ENCODE peak calls at places on chromosomes 13 and 19, in nine cellular contexts. One of them, this sample, is unnamed.

GRCh38 chr19:48946789-48947542 is 7.7 kb upstream of the BAX start:
- DNase-seq in heart left ventricle: no peak
- DNase-seq in PC-3: no peak
- DNase-seq in transverse colon: no peak
- DNase-seq in IMR-90: no peak
- DNase-seq in RWPE1: no peak
- DNase-seq in K562: no peak
- DNase-seq in CD4-positive, alpha-beta memory T cell: no peak
- DNase-seq in tibial nerve: no peak
- DNase-seq in this sample: no peak

GRCh38 chr13:78714717-78715116 is 55.8 kb upstream of the OBI1 start:
- DNase-seq in IMR-90: no peak
- DNase-seq in transverse colon: no peak
- DNase-seq in CD4-positive, alpha-beta memory T cell: no peak
- DNase-seq in RWPE1: no peak
- DNase-seq in tibial nerve: no peak
- DNase-seq in PC-3: no peak
- DNase-seq in heart left ventricle: no peak
- DNase-seq in K562: no peak
- DNase-seq in this sample: no peak

GRCh38 chr13:90230311-90230710 is 1117.2 kb upstream of the MIR17HG start:
- DNase-seq in RWPE1: no peak
- DNase-seq in tibial nerve: no peak
- DNase-seq in CD4-positive, alpha-beta memory T cell: no peak
- DNase-seq in IMR-90: no peak
- DNase-seq in K562: no peak
- DNase-seq in PC-3: no peak
- DNase-seq in heart left ventricle: no peak
- DNase-seq in transverse colon: no peak
- DNase-seq in this sample: no peak

GRCh38 chr13:48873598-48873997 is 102.1 kb upstream of the FNDC3A start:
- DNase-seq in transverse colon: no peak
- DNase-seq in K562: no peak
- DNase-seq in CD4-positive, alpha-beta memory T cell: no peak
- DNase-seq in RWPE1: peak
- DNase-seq in heart left ventricle: no peak
- DNase-seq in tibial nerve: no peak
- DNase-seq in IMR-90: peak
- DNase-seq in PC-3: peak
- DNase-seq in this sample: peak

GRCh38 chr19:54670576-54671347 is 8.0 kb downstream of the LILRB4 start:
- DNase-seq in PC-3: no peak
- DNase-seq in transverse colon: no peak
- DNase-seq in IMR-90: no peak
- DNase-seq in heart left ventricle: no peak
- DNase-seq in K562: no peak
- DNase-seq in RWPE1: no peak
- DNase-seq in tibial nerve: no peak
- DNase-seq in CD4-positive, alpha-beta memory T cell: no peak
- DNase-seq in this sample: no peak

GRCh38 chr13:92661406-92661805 is 565.2 kb upstream of the GPC6 start:
- DNase-seq in K562: no peak
- DNase-seq in CD4-positive, alpha-beta memory T cell: no peak
- DNase-seq in heart left ventricle: no peak
- DNase-seq in PC-3: no peak
- DNase-seq in RWPE1: no peak
- DNase-seq in IMR-90: no peak
- DNase-seq in tibial nerve: no peak
- DNase-seq in transverse colon: no peak
- DNase-seq in this sample: no peak

GRCh38 chr13:113920173-113920572 is 53.7 kb downstream of the C13orf46 start:
- DNase-seq in heart left ventricle: no peak
- DNase-seq in transverse colon: no peak
- DNase-seq in IMR-90: no peak
- DNase-seq in PC-3: no peak
- DNase-seq in tibial nerve: no peak
- DNase-seq in K562: no peak
- DNase-seq in RWPE1: no peak
- DNase-seq in CD4-positive, alpha-beta memory T cell: no peak
- DNase-seq in this sample: no peak

GRCh38 chr13:47661076-47661475 is 340.0 kb downstream of the SUCLA2 start:
- DNase-seq in transverse colon: no peak
- DNase-seq in tibial nerve: no peak
- DNase-seq in K562: no peak
- DNase-seq in heart left ventricle: no peak
- DNase-seq in PC-3: peak
- DNase-seq in RWPE1: peak
- DNase-seq in CD4-positive, alpha-beta memory T cell: no peak
- DNase-seq in IMR-90: peak
- DNase-seq in this sample: no peak

GRCh38 chr13:76641056-76641455 is 245.1 kb downstream of the KCTD12 start:
- DNase-seq in K562: no peak
- DNase-seq in RWPE1: no peak
- DNase-seq in PC-3: no peak
- DNase-seq in tibial nerve: no peak
- DNase-seq in IMR-90: no peak
- DNase-seq in transverse colon: no peak
- DNase-seq in CD4-positive, alpha-beta memory T cell: no peak
- DNase-seq in heart left ventricle: no peak
- DNase-seq in this sample: no peak

GRCh38 chr13:110533771-110534670 is 27.5 kb downstream of the RAB20 start:
- DNase-seq in RWPE1: no peak
- DNase-seq in K562: no peak
- DNase-seq in IMR-90: no peak
- DNase-seq in CD4-positive, alpha-beta memory T cell: no peak
- DNase-seq in PC-3: no peak
- DNase-seq in tibial nerve: no peak
- DNase-seq in transverse colon: no peak
- DNase-seq in heart left ventricle: no peak
- DNase-seq in this sample: no peak

GRCh38 chr19:38015216-38015615 is 108.2 kb downstream of the SIPA1L3 start:
- DNase-seq in tibial nerve: no peak
- DNase-seq in CD4-positive, alpha-beta memory T cell: no peak
- DNase-seq in transverse colon: no peak
- DNase-seq in IMR-90: no peak
- DNase-seq in RWPE1: peak
- DNase-seq in K562: no peak
- DNase-seq in PC-3: peak
- DNase-seq in heart left ventricle: no peak
- DNase-seq in this sample: no peak

GRCh38 chr13:100633461-100633860 is 41.1 kb downstream of the TMTC4 start:
- DNase-seq in IMR-90: peak
- DNase-seq in CD4-positive, alpha-beta memory T cell: no peak
- DNase-seq in RWPE1: peak
- DNase-seq in tibial nerve: no peak
- DNase-seq in heart left ventricle: no peak
- DNase-seq in PC-3: peak
- DNase-seq in K562: no peak
- DNase-seq in transverse colon: no peak
- DNase-seq in this sample: no peak

GRCh38 chr13:114143806-114144605 is 11.6 kb upstream of the RASA3 start:
- DNase-seq in tibial nerve: no peak
- DNase-seq in heart left ventricle: no peak
- DNase-seq in RWPE1: no peak
- DNase-seq in transverse colon: peak
- DNase-seq in K562: peak
- DNase-seq in IMR-90: no peak
- DNase-seq in PC-3: no peak
- DNase-seq in CD4-positive, alpha-beta memory T cell: no peak
- DNase-seq in this sample: no peak

GRCh38 chr13:27797228-27797624 is 4.9 kb downstream of the GSX1 start:
- DNase-seq in K562: no peak
- DNase-seq in IMR-90: peak
- DNase-seq in CD4-positive, alpha-beta memory T cell: no peak
- DNase-seq in heart left ventricle: no peak
- DNase-seq in tibial nerve: no peak
- DNase-seq in transverse colon: no peak
- DNase-seq in RWPE1: peak
- DNase-seq in PC-3: peak
- DNase-seq in this sample: no peak

GRCh38 chr13:110910013-110910890 is 4.6 kb downstream of the ANKRD10 start:
- DNase-seq in RWPE1: no peak
- DNase-seq in tibial nerve: no peak
- DNase-seq in K562: no peak
- DNase-seq in PC-3: no peak
- DNase-seq in CD4-positive, alpha-beta memory T cell: no peak
- DNase-seq in heart left ventricle: no peak
- DNase-seq in IMR-90: no peak
- DNase-seq in transverse colon: peak
- DNase-seq in this sample: no peak

GRCh38 chr19:52336117-52336811 is at the start of gene ZNF610:
- DNase-seq in K562: no peak
- DNase-seq in heart left ventricle: peak
- DNase-seq in RWPE1: peak
- DNase-seq in transverse colon: peak
- DNase-seq in IMR-90: peak
- DNase-seq in CD4-positive, alpha-beta memory T cell: peak
- DNase-seq in PC-3: peak
- DNase-seq in tibial nerve: peak
- DNase-seq in this sample: peak

GRCh38 chr13:109672545-109672944 is 113.8 kb downstream of the IRS2 start:
- DNase-seq in IMR-90: peak
- DNase-seq in PC-3: no peak
- DNase-seq in transverse colon: no peak
- DNase-seq in tibial nerve: no peak
- DNase-seq in RWPE1: no peak
- DNase-seq in K562: no peak
- DNase-seq in CD4-positive, alpha-beta memory T cell: no peak
- DNase-seq in heart left ventricle: no peak
- DNase-seq in this sample: no peak

DNA sequence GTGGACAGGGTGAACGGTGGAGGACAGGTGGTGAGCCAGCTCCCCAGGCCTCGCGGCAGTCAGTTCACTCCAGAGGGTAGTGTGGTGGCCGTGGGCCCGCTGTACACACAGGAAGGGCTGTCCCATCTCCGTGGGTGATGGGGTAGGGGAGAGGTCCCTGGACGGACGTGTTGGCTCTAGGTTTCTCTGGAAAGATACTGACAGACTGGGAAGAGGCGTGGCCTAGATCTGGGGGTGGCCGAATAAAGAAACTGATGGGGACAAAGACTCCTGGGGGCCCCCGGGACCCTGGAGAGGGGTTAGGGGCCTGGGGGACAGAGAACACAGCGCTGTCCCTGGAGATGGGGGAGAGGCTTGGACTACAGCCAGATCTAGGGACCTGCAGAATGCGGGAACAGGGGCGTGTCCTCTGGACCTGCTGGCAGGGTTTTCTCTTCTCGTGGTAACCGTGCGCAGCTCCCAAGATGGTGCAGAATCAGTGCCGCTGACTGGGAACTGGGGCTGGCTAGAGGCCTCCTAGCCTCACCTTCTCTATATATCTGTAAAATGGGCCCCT is 4.0 kb upstream of the PRAM1 start:
- DNase-seq in transverse colon: no peak
- DNase-seq in CD4-positive, alpha-beta memory T cell: no peak
- DNase-seq in PC-3: peak
- DNase-seq in K562: peak
- DNase-seq in RWPE1: no peak
- DNase-seq in tibial nerve: no peak
- DNase-seq in IMR-90: no peak
- DNase-seq in heart left ventricle: no peak
- DNase-seq in this sample: no peak
- H3K27ac ChIP-seq in transverse colon: no peak
- H3K27ac ChIP-seq in CD4-positive, alpha-beta memory T cell: peak
- H3K27ac ChIP-seq in PC-3: no peak
- H3K27ac ChIP-seq in K562: no peak
- H3K27ac ChIP-seq in RWPE1: peak
- H3K27ac ChIP-seq in tibial nerve: peak
- H3K27ac ChIP-seq in IMR-90: no peak
- H3K27ac ChIP-seq in heart left ventricle: peak
- H3K27ac ChIP-seq in this sample: no peak

GRCh38 chr13:103044054-103044453 is 22.2 kb downstream of the SLC10A2 start:
- DNase-seq in CD4-positive, alpha-beta memory T cell: no peak
- DNase-seq in tibial nerve: no peak
- DNase-seq in K562: no peak
- DNase-seq in heart left ventricle: no peak
- DNase-seq in IMR-90: no peak
- DNase-seq in PC-3: no peak
- DNase-seq in RWPE1: peak
- DNase-seq in transverse colon: no peak
- DNase-seq in this sample: no peak
- H3K27ac ChIP-seq in CD4-positive, alpha-beta memory T cell: no peak
- H3K27ac ChIP-seq in tibial nerve: no peak
- H3K27ac ChIP-seq in K562: no peak
- H3K27ac ChIP-seq in heart left ventricle: no peak
- H3K27ac ChIP-seq in IMR-90: no peak
- H3K27ac ChIP-seq in PC-3: no peak
- H3K27ac ChIP-seq in RWPE1: no peak
- H3K27ac ChIP-seq in transverse colon: no peak
- H3K27ac ChIP-seq in this sample: no peak

DNA sequence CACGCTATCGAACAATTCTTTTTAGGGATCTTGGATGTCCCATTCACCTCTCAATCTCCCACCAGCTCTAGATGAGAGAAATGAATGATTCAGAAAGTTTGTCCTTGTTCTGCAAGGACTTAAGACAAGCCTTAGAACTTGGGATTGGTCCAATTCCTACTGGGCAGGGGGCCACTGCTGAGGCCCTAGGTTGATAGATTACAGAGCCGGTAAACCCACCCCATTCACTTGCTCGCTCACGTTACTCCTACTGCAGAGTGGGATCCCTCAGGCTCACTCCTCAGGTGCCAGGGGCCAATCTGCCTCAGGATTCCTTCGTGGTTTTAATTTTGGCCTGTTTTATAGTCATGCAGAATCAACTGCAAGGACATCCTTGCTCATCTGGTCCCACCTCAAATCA is 59.0 kb downstream of the SERP2 start:
- DNase-seq in PC-3: no peak
- DNase-seq in RWPE1: no peak
- DNase-seq in heart left ventricle: no peak
- DNase-seq in tibial nerve: no peak
- DNase-seq in transverse colon: no peak
- DNase-seq in K562: no peak
- DNase-seq in IMR-90: peak
- DNase-seq in CD4-positive, alpha-beta memory T cell: no peak
- DNase-seq in this sample: no peak
- H3K27ac ChIP-seq in PC-3: peak
- H3K27ac ChIP-seq in RWPE1: peak
- H3K27ac ChIP-seq in heart left ventricle: peak
- H3K27ac ChIP-seq in tibial nerve: peak
- H3K27ac ChIP-seq in transverse colon: peak
- H3K27ac ChIP-seq in K562: no peak
- H3K27ac ChIP-seq in IMR-90: no peak
- H3K27ac ChIP-seq in CD4-positive, alpha-beta memory T cell: no peak
- H3K27ac ChIP-seq in this sample: no peak

DNA sequence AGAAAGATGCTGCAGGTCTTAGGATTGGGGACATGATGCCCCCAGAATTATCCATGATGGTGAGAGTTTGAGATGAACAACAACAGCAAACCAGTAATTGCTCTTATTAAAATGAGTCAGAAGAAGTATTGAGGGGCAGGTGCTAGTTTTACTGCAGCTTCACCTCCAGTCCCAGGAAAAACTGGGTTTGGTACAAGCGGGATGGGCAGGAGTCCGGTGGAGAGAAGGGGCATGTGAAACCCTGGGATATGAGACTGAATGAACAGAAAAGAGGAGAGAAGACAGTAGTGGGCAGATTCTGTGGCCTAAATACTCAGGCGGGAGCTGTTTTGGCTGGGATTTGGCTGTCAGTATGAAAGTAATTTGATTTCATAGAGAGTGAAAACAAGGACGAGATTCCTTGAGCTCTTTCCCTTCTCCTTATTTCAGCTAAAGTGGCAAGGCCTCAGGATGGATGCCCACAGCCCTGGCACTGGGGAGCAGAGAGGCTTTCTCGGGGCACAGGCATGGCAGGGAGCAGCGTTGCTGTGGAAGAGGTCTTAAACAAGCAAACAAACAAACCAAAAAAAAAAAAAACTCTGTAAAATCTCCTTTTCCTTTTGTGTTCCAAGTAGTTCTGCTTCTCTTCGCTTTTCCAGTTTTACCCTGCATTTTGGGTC is 30.7 kb downstream of the NFIX start:
- DNase-seq in IMR-90: no peak
- DNase-seq in tibial nerve: no peak
- DNase-seq in transverse colon: no peak
- DNase-seq in CD4-positive, alpha-beta memory T cell: no peak
- DNase-seq in heart left ventricle: no peak
- DNase-seq in K562: no peak
- DNase-seq in RWPE1: no peak
- DNase-seq in PC-3: no peak
- DNase-seq in this sample: no peak
- H3K27ac ChIP-seq in IMR-90: peak
- H3K27ac ChIP-seq in tibial nerve: peak
- H3K27ac ChIP-seq in transverse colon: peak
- H3K27ac ChIP-seq in CD4-positive, alpha-beta memory T cell: no peak
- H3K27ac ChIP-seq in heart left ventricle: peak
- H3K27ac ChIP-seq in K562: no peak
- H3K27ac ChIP-seq in RWPE1: peak
- H3K27ac ChIP-seq in PC-3: peak
- H3K27ac ChIP-seq in this sample: no peak

This sample was measured in iPS DF 6.9.